ENCODE peak calls at places on chromosome 22, in five cellular contexts. Y is lower lobe of right lung, R is heart left ventricle, A is GM23248, G is tibial nerve. M is an unnamed sample.

GRCh38 chr22:32677876-32678275 is 123.6 kb upstream of the TIMP3 start:
- DNase-seq in Y (no peak), R (no peak), A (no peak), G (no peak), M (no peak)

GRCh38 chr22:36833073-36833472 is 16.2 kb upstream of the PVALB start:
- DNase-seq in Y (no peak), R (no peak), A (no peak), G (no peak), M (no peak)

GRCh38 chr22:47020157-47020556 is 257.7 kb downstream of the TBC1D22A start:
- DNase-seq in Y (no peak), R (no peak), A (peak; percentile 57), G (no peak), M (no peak)

GRCh38 chr22:22046370-22046769 is 63.8 kb upstream of the TOP3B start:
- DNase-seq in Y (no peak), R (no peak), A (no peak), G (no peak), M (no peak)

GRCh38 chr22:22855617-22856308 is 31.9 kb upstream of the IGLL5 start:
- DNase-seq in Y (no peak), R (no peak), A (peak; percentile 59), G (no peak), M (no peak)

GRCh38 chr22:45484742-45485141 is 17.9 kb upstream of the FBLN1 start:
- DNase-seq in Y (peak; percentile 10), R (no peak), A (no peak), G (no peak), M (no peak)

GRCh38 chr22:45504703-45505341 is 2.1 kb downstream of the FBLN1 start:
- DNase-seq in Y (no peak), R (peak; percentile 80), A (peak; percentile 75), G (peak; percentile 43), M (no peak)

GRCh38 chr22:42289671-42290269 is 19.3 kb upstream of the TCF20 start:
- DNase-seq in Y (no peak), R (peak; percentile 51), A (peak; percentile 36), G (no peak), M (no peak)

GRCh38 chr22:40739723-40740122 is 60.4 kb downstream of the MCHR1 start:
- DNase-seq in Y (no peak), R (no peak), A (no peak), G (no peak), M (no peak)

GRCh38 chr22:29658171-29658570 is 54.7 kb downstream of the NF2 start:
- DNase-seq in Y (no peak), R (no peak), A (no peak), G (no peak), M (no peak)

GRCh38 chr22:39317756-39318506 is 1.5 kb downstream of the RPL3 start:
- DNase-seq in Y (no peak), R (no peak), A (peak; percentile 81), G (no peak), M (no peak)
- H3K4me3 ChIP-seq in Y (peak overlapping the region; percentile 80), R (peak overlapping the region; percentile 73), A (peak overlapping the region; percentile 99), G (peak overlapping the region; percentile 75), M (peak overlapping the region; percentile 83)

DNA sequence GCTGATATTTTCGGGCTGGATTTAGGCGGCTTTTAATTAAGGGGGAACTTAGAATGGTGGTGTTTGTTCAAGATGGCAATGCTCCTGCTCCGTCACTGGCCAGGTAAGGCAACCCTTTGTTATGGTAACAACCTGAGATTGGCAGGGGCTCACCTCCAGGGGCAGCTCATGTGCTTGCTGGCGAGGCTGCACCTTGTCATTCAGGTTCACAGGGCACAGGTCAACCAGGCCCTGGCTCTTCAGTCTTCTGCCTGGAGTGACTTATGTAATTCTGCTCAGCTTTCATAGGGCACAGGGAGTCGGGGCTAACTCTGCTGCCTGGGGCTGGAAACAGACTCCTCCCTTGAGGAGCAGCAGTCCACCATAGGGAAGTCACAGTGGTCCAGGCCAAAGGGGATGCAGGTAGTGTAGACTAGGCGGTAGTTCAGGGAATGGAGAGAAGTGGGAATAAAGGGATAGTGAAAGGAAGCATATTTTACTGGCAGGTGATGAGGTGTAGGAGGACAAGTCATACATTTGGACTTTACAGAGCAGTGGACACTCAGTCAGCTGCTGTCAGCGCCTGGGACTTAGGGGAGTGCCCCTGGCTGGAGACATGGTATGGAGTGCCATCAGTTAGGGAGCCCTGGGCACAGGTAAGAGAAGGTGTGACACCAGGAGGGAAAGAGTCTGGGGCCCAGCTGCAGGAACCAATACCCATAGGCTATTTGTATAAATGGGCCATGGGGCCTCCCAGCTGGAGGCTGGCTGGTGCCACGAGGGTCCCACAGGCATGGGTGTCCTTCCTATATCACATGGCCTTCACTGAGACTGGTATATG is 1.3 kb upstream of the MIF start:
- DNase-seq in Y (no peak), R (no peak), A (no peak), G (no peak), M (no peak)
- H3K4me3 ChIP-seq in Y (no peak overlapping the region), R (no peak overlapping the region), A (no peak overlapping the region), G (no peak overlapping the region), M (no peak overlapping the region)

GRCh38 chr22:31532060-31532459 is 35.7 kb downstream of the SFI1 start:
- DNase-seq in Y (no peak), R (no peak), A (peak; percentile 23), G (no peak), M (no peak)
- H3K4me3 ChIP-seq in Y (no peak overlapping the region), R (no peak overlapping the region), A (no peak overlapping the region), G (no peak overlapping the region), M (no peak overlapping the region)

GRCh38 chr22:28006271-28006670 is 87.2 kb upstream of the PITPNB start:
- DNase-seq in Y (no peak), R (no peak), A (peak; percentile 24), G (no peak), M (no peak)
- H3K4me3 ChIP-seq in Y (no peak overlapping the region), R (no peak overlapping the region), A (no peak overlapping the region), G (no peak overlapping the region), M (no peak overlapping the region)